ENCODE peak calls at places on chromosomes 2 and 18, in six cellular contexts. W is IMR-90, N is right lobe of liver, L is astrocyte, C is tibial nerve, B is fibroblast of lung. D is an unnamed sample.

GRCh38 chr18:66316708-66317107 is 287.2 kb downstream of the CDH19 start:
- DNase-seq in C (no peak), L (no peak), B (no peak), W (no peak), N (no peak), D (no peak)

GRCh38 chr2:120912101-120912985 is 176.7 kb downstream of the GLI2 start:
- DNase-seq in C (peak; percentile 66), L (no peak), B (peak; percentile 62), N (peak; percentile 47), W (peak; percentile 66), D (peak; percentile 64)

GRCh38 chr18:22551536-22552151 is 133.9 kb upstream of the CTAGE1 start:
- DNase-seq in B (peak; percentile 100), W (peak; percentile 92), N (no peak), C (no peak), L (peak; percentile 100), D (no peak)

GRCh38 chr2:28437142-28437835 is 44.6 kb downstream of the FOSL2 start:
- DNase-seq in B (no peak), W (no peak), L (no peak), C (no peak), N (no peak), D (no peak)

GRCh38 chr2:168515502-168515901 is 59.4 kb downstream of the CERS6 start:
- DNase-seq in C (no peak), N (no peak), L (peak; percentile 92), W (peak; percentile 76), B (peak; percentile 93), D (no peak)

GRCh38 chr2:55159037-55159651 is 72.9 kb downstream of the CLHC1 start:
- DNase-seq in L (no peak), B (no peak), C (no peak), N (no peak), W (no peak), D (no peak)

GRCh38 chr2:231394201-231395141 is 1.0 kb upstream of the B3GNT7 start:
- DNase-seq in C (no peak), L (no peak), N (no peak), W (no peak), B (no peak), D (no peak)

GRCh38 chr2:128362889-128363228 is 44.2 kb upstream of the HS6ST1 start:
- DNase-seq in B (peak; percentile 89), C (no peak), L (peak; percentile 83), N (no peak), W (peak; percentile 79), D (peak; percentile 36)

GRCh38 chr2:186032930-186033329 is 294.3 kb downstream of the FSIP2 start:
- DNase-seq in B (no peak), C (no peak), W (no peak), L (no peak), N (no peak), D (no peak)

GRCh38 chr2:122794100-122794499 is 1038.6 kb downstream of the TSN start:
- DNase-seq in W (no peak), C (no peak), L (no peak), N (no peak), B (no peak), D (no peak)

GRCh38 chr2:160085662-160086061 is 23.2 kb upstream of the PLA2R1 start:
- DNase-seq in L (no peak), W (no peak), N (no peak), C (no peak), B (no peak), D (no peak)

GRCh38 chr18:25896178-25896780 is 194.1 kb downstream of the SS18 start:
- DNase-seq in L (peak; percentile 30), C (no peak), N (no peak), B (peak; percentile 41), W (peak; percentile 58), D (peak; percentile 28)

GRCh38 chr18:24022141-24022540 is 7.6 kb downstream of the TTC39C start:
- DNase-seq in B (peak; percentile 73), N (no peak), C (no peak), L (peak; percentile 61), W (peak; percentile 55), D (no peak)

GRCh38 chr2:158773121-158773520 is 22.0 kb upstream of the DAPL1 start:
- DNase-seq in N (no peak), C (no peak), B (peak; percentile 74), L (peak; percentile 63), W (peak; percentile 14), D (no peak)

GRCh38 chr2:8424997-8425900 is 256.6 kb upstream of the ID2 start:
- DNase-seq in C (no peak), L (no peak), W (no peak), B (no peak), N (no peak), D (no peak)

GRCh38 chr18:36499938-36500337 is 202.4 kb downstream of the FHOD3 start:
- DNase-seq in C (no peak), N (no peak), L (peak; percentile 60), B (peak; percentile 69), W (no peak), D (no peak)

GRCh38 chr2:222169346-222169745 is 129.5 kb downstream of the PAX3 start:
- DNase-seq in W (no peak), L (peak; percentile 87), N (no peak), B (peak; percentile 88), C (no peak), D (no peak)

GRCh38 chr2:147499785-147500184 is 345.0 kb upstream of the ACVR2A start:
- DNase-seq in B (no peak), W (no peak), N (no peak), C (no peak), L (no peak), D (no peak)

GRCh38 chr2:112523291-112523777 is 18.9 kb upstream of the POLR1B start:
- DNase-seq in C (no peak), N (no peak), L (no peak), B (no peak), W (no peak), D (no peak)

GRCh38 chr2:166573393-166573792 is 79.3 kb upstream of the SCN7A start:
- DNase-seq in W (peak; percentile 77), C (no peak), L (peak; percentile 51), N (no peak), B (peak; percentile 64), D (no peak)

GRCh38 chr2:62112192-62112591 is 83.7 kb upstream of the B3GNT2 start:
- DNase-seq in B (no peak), C (no peak), W (no peak), N (no peak), L (no peak), D (peak; percentile 20)

GRCh38 chr18:76390452-76391035 is 104.5 kb downstream of the ZNF516 start:
- DNase-seq in B (no peak), W (no peak), N (peak; percentile 66), C (no peak), L (no peak), D (no peak)

GRCh38 chr2:239009001-239009961 is 161.4 kb downstream of the TWIST2 start:
- DNase-seq in C (peak; percentile 10), W (no peak), L (no peak), N (peak; percentile 32), B (no peak), D (no peak)

GRCh38 chr2:28869494-28870145 is 489 bp downstream of the TRMT61B start:
- DNase-seq in B (no peak), W (no peak), C (no peak), N (no peak), L (no peak), D (no peak)

GRCh38 chr2:178418426-178418825 is 32.5 kb downstream of the PRKRA start:
- DNase-seq in C (no peak), L (peak; percentile 8), W (peak; percentile 65), B (no peak), N (no peak), D (no peak)

GRCh38 chr18:42760290-42760689 is 355.2 kb downstream of the RIT2 start:
- DNase-seq in B (no peak), N (no peak), C (no peak), W (no peak), L (no peak), D (no peak)

GRCh38 chr2:160288324-160288723 is 88.3 kb upstream of the ITGB6 start:
- DNase-seq in C (no peak), L (no peak), B (peak; percentile 56), W (no peak), N (no peak), D (no peak)

GRCh38 chr2:134238371-134238770 is 15.5 kb upstream of the MGAT5 start:
- DNase-seq in L (no peak), B (no peak), C (no peak), N (no peak), W (peak; percentile 77), D (no peak)
- H3K4me1 ChIP-seq in L (peaks cover 12% of the 10 kb centered on the region), B (peaks cover 9% of the 10 kb centered on the region), C (peaks cover 6% of the 10 kb centered on the region), N (no peaks in the 10 kb centered on the region), W (peaks cover 16% of the 10 kb centered on the region), D (peaks cover 6% of the 10 kb centered on the region)

DNA sequence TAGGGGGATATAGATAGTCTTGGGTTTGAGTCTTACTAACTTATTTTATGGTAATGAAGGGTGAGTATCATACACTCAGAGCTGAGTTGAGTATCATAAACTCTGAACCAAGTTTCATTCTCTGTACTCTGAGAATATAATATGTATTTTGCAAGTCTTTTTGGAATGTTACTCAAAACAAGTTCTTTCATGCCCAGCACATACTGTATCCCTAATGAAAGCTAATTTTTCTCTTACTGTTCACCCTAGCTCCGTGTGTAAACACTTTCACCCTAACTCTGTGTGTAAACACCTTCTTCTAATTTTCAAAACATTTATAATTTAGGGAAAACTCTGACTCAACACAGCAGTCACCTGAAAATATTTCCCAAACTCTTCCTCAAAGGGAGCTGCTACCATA is 29.7 kb upstream of the CHST9 start:
- DNase-seq in W (no peak), N (no peak), L (no peak), B (no peak), C (no peak), D (no peak)
- H3K27me3 ChIP-seq in W (no peaks in the 10 kb centered on the region), N (no peaks in the 10 kb centered on the region), L (no peaks in the 10 kb centered on the region), B (no peaks in the 10 kb centered on the region), C (no peaks in the 10 kb centered on the region), D (no peaks in the 10 kb centered on the region)

GRCh38 chr2:48855142-48855541 is 99.6 kb upstream of the LHCGR start:
- DNase-seq in N (no peak), L (no peak), C (no peak), B (peak; percentile 38), W (peak; percentile 71), D (no peak)

GRCh38 chr2:48856144-48856543 is 100.6 kb upstream of the LHCGR start:
- DNase-seq in N (no peak), L (no peak), C (no peak), W (no peak), B (no peak), D (no peak)

GRCh38 chr2:48856657-48857056 is 101.1 kb upstream of the LHCGR start:
- DNase-seq in L (no peak), C (no peak), W (no peak), N (no peak), B (no peak), D (no peak)

GRCh38 chr2:48865704-48866103 is 110.2 kb upstream of the LHCGR start:
- DNase-seq in W (no peak), B (no peak), C (no peak), N (no peak), L (no peak), D (no peak)

GRCh38 chr2:48860391-48860790 is 104.9 kb upstream of the LHCGR start:
- DNase-seq in C (no peak), L (no peak), B (no peak), N (no peak), W (peak; percentile 23), D (no peak)
- H3K4me3 ChIP-seq in C (no peak overlapping the region), L (no peak overlapping the region), B (no peak overlapping the region), N (no peak overlapping the region), W (no peak overlapping the region), D (no peak overlapping the region)

DNA sequence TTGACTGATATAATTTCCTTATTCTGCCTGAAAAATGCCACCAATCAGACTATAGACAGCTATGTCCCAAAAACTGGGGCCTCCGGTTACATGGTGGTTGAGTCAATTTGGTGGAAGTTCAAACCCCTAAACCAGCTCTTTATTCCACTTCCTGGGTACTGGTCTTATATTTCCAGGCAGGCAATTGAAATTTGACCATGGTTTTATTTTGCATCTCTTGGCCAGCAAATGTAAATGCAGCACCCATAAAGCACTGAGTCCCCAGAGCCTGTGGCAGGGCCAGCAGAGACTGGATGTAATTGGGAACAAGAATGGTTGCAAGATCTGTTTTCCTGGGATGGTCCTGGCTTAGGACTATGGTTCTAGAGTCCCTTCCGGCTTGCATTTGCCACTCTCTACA is 108.2 kb upstream of the CDC42EP3 start:
- DNase-seq in C (no peak), L (no peak), W (no peak), N (no peak), B (no peak), D (no peak)
- H3K4me1 ChIP-seq in C (no peaks in the 10 kb centered on the region), L (peaks cover 71% of the 10 kb centered on the region), W (peaks cover 71% of the 10 kb centered on the region), N (no peaks in the 10 kb centered on the region), B (peaks cover 50% of the 10 kb centered on the region), D (peaks cover 3% of the 10 kb centered on the region)

D was measured in HAP-1.